ENCODE peak calls at places on chromosomes 3 and 15, in six cellular contexts. G is GM23248, Q is GM23338, T is HCT116, D is hepatocyte, W is PC-3. E is an unnamed sample.

GRCh38 chr3:158770254-158771017 is 31.4 kb upstream of the MFSD1 start:
- DNase-seq in G (peak; percentile 86), Q (no peak), T (no peak), D (no peak), W (peak; percentile 52), E (peak; percentile 81)

GRCh38 chr3:6861331-6861988 is 545 bp downstream of the GRM7 start:
- DNase-seq in G (no peak), Q (no peak), T (no peak), D (peak; percentile 23), W (no peak), E (no peak)

GRCh38 chr15:82081904-82082810 is 36.3 kb upstream of the MEX3B start:
- DNase-seq in G (peak; percentile 93), Q (peak; percentile 89), T (no peak), D (no peak), W (peak; percentile 68), E (no peak)

GRCh38 chr15:61685513-61685912 is 374.7 kb downstream of the VPS13C start:
- DNase-seq in G (no peak), Q (no peak), T (no peak), D (no peak), W (no peak), E (no peak)

GRCh38 chr3:27345493-27345892 is 23.7 kb downstream of the NEK10 start:
- DNase-seq in G (no peak), Q (no peak), T (no peak), D (no peak), W (peak; percentile 48), E (peak; percentile 35)

GRCh38 chr3:83843716-83844115 is 1115.1 kb upstream of the CADM2 start:
- DNase-seq in G (no peak), Q (peak; percentile 6), T (no peak), D (no peak), W (peak; percentile 46), E (peak; percentile 1)

GRCh38 chr3:70308760-70309159 is 3.7 kb downstream of the MDFIC2 start:
- DNase-seq in G (peak; percentile 14), Q (peak; percentile 64), T (no peak), D (peak; percentile 49), W (peak; percentile 13), E (no peak)

GRCh38 chr15:96252148-96252547 is 78.4 kb upstream of the NR2F2 start:
- DNase-seq in G (no peak), Q (no peak), T (peak; percentile 71), D (peak; percentile 48), W (no peak), E (no peak)

GRCh38 chr3:188218571-188218970 is 64.6 kb downstream of the LPP start:
- DNase-seq in G (no peak), Q (no peak), T (no peak), D (no peak), W (no peak), E (no peak)

DNA sequence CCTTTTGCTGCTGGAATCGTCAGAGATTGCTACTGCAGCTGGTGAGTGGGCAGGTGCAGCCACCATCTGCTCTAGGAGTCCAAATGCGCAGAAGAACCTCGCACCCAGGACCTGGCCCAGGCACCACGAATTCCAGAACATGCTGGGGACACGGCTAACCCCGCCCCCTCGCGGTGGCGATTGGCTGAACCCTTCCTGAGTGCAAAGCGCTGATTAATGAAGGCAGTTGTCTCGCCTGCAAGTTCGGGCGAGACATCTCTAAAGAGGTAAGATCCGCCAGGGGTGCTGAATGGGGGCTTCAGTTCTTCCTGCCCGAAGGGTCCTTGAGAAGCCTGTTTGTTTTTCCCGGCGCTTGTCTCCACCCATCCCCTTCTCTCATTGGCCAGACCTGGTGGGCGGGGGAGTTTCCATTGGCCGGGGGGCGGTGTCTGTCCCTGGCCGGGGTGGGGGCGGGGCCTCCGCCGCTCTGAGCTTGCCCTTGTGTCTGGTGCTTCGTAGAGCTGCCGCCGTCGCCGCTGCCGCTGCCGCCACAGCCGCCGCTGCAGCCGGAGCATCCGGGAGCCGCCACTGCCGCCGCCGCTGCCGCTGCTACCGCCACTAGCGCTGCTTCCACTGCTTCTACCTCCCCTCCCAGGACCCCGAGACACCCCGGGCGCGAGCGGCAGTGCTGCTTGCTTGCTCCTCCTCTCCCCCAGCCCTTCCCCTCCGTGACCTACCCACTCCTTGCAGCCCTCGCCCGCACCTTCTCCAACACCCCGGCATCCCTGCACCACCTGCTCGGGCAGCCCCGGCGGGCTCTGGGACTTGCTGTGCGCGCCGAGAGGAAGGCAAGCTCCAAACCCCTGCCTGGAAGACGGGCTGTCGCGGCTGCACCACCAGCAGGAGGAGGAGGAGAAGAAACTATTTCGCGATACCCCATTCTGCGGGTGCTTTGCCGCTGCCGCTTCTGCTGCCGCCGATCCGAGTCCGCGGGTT is at the start of gene CADM2:
- DNase-seq in G (peak; percentile 91), Q (peak; percentile 99), T (no peak), D (peak; percentile 95), W (peak; percentile 88), E (peak; percentile 71)
- H3K27ac ChIP-seq in G (no peak within 1 kb of the TSS), Q (peak within 1 kb of the TSS; percentile 90), T (no peak within 1 kb of the TSS), D (no peak within 1 kb of the TSS), W (no peak within 1 kb of the TSS), E (no peak within 1 kb of the TSS)

DNA sequence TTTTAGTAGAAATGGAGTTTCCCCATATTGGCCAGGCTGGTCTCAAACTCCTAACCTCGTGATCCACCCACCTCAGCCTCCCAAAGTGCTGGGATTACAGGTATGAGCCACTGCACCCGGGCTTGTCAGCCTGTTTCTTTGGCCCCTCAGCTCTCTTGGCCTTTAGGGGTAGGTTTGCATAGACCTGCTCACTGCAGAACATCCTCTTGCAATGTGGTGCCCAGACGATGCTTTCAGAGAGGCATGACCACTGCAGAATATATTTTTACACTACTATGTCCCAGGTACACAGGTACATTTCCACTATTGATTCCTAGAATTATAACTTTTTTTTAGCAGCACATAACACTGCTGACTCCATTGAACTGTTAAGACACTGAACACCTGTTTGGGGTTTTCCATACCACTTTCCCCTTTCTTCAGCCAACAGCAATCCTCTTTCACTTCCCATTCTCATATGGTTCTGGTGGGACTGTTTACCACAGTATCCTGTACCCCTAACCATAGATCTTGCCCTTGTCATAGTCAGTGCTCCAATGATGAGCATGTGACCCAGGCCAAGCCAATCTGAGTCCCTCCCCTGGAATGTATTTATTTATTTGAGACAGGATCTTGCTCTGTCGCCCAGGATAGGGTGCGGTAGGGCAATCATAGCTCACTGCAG is 21.1 kb downstream of the CCDC32 start:
- DNase-seq in G (no peak), Q (no peak), T (no peak), D (no peak), W (no peak), E (no peak)
- H3K9me2 ChIP-seq in G (no peaks in the 10 kb centered on the region), Q (no peaks in the 10 kb centered on the region), T (no peaks in the 10 kb centered on the region), D (no peaks in the 10 kb centered on the region), W (no peaks in the 10 kb centered on the region), E (no peaks in the 10 kb centered on the region)

DNA sequence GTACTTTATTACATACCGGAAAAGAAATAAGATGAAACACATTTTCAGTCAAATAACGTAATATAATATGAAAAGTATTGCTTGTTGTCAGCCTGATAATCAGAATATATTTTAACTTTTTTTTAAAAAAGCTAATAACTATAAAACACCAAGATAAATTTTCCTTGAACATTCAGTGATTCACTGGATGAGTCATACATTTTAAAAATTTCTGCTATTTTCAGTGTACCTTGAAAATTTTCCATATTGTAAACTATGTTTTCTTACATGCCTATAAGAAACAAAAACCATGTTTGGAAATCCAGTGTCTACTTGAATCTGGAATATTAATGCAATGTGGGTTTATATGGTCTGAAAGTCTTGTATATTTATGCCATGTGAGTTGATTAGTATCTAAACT is 36.3 kb upstream of the MEIS2 start:
- DNase-seq in G (peak; percentile 47), Q (no peak), T (no peak), D (no peak), W (peak; percentile 29), E (no peak)
- H3K27ac ChIP-seq in G (no peak overlapping the region), Q (no peak overlapping the region), T (no peak overlapping the region), D (no peak overlapping the region), W (no peak overlapping the region), E (no peak overlapping the region)

DNA sequence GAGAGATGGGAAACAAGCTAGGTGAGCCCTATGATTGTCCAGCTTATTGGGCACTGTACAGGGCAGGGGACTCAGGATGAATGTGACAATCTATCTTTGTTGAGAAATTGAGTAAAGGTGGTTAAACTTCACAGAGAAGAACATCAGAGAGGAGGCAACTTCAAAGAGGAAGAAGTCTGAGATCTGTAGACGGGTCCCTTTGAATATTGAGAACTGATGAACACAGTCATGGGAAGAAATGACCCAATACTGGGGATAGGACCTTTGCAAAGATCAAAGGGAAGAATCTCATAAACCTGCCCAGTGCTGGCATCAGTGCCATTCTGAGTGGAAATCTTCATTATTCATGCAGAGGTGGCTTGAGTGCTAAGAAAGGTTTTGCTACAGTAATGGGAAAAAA is 569.7 kb upstream of the KCNMB2 start:
- DNase-seq in G (no peak), Q (no peak), T (no peak), D (no peak), W (no peak), E (no peak)
- H3K9me2 ChIP-seq in G (no peaks in the 10 kb centered on the region), Q (no peaks in the 10 kb centered on the region), T (no peaks in the 10 kb centered on the region), D (no peaks in the 10 kb centered on the region), W (no peaks in the 10 kb centered on the region), E (no peaks in the 10 kb centered on the region)

E was measured in PC-9.